ENCODE peak calls at places on chromosomes 4 and X, in eight cellular contexts. One of them, this sample, is unnamed.

GRCh38 chrX:8201896-8202331 is 30.8 kb upstream of the VCX2 start:
- DNase-seq in upper lobe of right lung: no peak
- DNase-seq in endothelial cell: no peak
- DNase-seq in glutamatergic neuron: no peak
- DNase-seq in cardiac muscle cell: peak; percentile 57
- DNase-seq in BE2C: peak; percentile 7
- DNase-seq in fibroblast of pulmonary artery: peak; percentile 18
- DNase-seq in Peyer's patch: no peak
- DNase-seq in this sample: no peak

GRCh38 chr4:184265566-184266351 is 48.1 kb upstream of the ENPP6 start:
- DNase-seq in cardiac muscle cell: peak; percentile 38
- DNase-seq in endothelial cell: peak; percentile 34
- DNase-seq in Peyer's patch: peak; percentile 69
- DNase-seq in upper lobe of right lung: no peak
- DNase-seq in fibroblast of pulmonary artery: peak; percentile 38
- DNase-seq in BE2C: no peak
- DNase-seq in glutamatergic neuron: no peak
- DNase-seq in this sample: no peak

GRCh38 chr4:83297548-83298260 is 13.1 kb upstream of the COQ2 start:
- DNase-seq in glutamatergic neuron: no peak
- DNase-seq in upper lobe of right lung: no peak
- DNase-seq in BE2C: no peak
- DNase-seq in fibroblast of pulmonary artery: no peak
- DNase-seq in endothelial cell: no peak
- DNase-seq in Peyer's patch: no peak
- DNase-seq in cardiac muscle cell: no peak
- DNase-seq in this sample: no peak

GRCh38 chr4:174425669-174426068 is 96.6 kb downstream of the HPGD start:
- DNase-seq in upper lobe of right lung: no peak
- DNase-seq in endothelial cell: no peak
- DNase-seq in Peyer's patch: no peak
- DNase-seq in cardiac muscle cell: no peak
- DNase-seq in glutamatergic neuron: no peak
- DNase-seq in BE2C: no peak
- DNase-seq in fibroblast of pulmonary artery: no peak
- DNase-seq in this sample: no peak

GRCh38 chr4:184392748-184393334 is 81.5 kb downstream of the IRF2 start:
- DNase-seq in Peyer's patch: no peak
- DNase-seq in cardiac muscle cell: no peak
- DNase-seq in BE2C: no peak
- DNase-seq in endothelial cell: no peak
- DNase-seq in glutamatergic neuron: no peak
- DNase-seq in upper lobe of right lung: no peak
- DNase-seq in fibroblast of pulmonary artery: no peak
- DNase-seq in this sample: no peak

GRCh38 chr4:185740471-185740873 is 71.5 kb downstream of the SORBS2 start:
- DNase-seq in endothelial cell: no peak
- DNase-seq in cardiac muscle cell: peak; percentile 22
- DNase-seq in Peyer's patch: no peak
- DNase-seq in BE2C: no peak
- DNase-seq in upper lobe of right lung: no peak
- DNase-seq in glutamatergic neuron: no peak
- DNase-seq in fibroblast of pulmonary artery: no peak
- DNase-seq in this sample: no peak

GRCh38 chr4:184479516-184479950 is 5.2 kb upstream of the IRF2 start:
- DNase-seq in BE2C: no peak
- DNase-seq in endothelial cell: no peak
- DNase-seq in fibroblast of pulmonary artery: no peak
- DNase-seq in upper lobe of right lung: no peak
- DNase-seq in Peyer's patch: no peak
- DNase-seq in cardiac muscle cell: no peak
- DNase-seq in glutamatergic neuron: no peak
- DNase-seq in this sample: no peak

GRCh38 chr4:13908455-13908854 is 280.9 kb upstream of the BOD1L1 start:
- DNase-seq in glutamatergic neuron: no peak
- DNase-seq in fibroblast of pulmonary artery: no peak
- DNase-seq in cardiac muscle cell: peak; percentile 32
- DNase-seq in BE2C: no peak
- DNase-seq in endothelial cell: no peak
- DNase-seq in Peyer's patch: no peak
- DNase-seq in upper lobe of right lung: no peak
- DNase-seq in this sample: no peak

GRCh38 chr4:145540235-145540634 is 58.6 kb downstream of the SMAD1 start:
- DNase-seq in Peyer's patch: no peak
- DNase-seq in cardiac muscle cell: peak; percentile 39
- DNase-seq in glutamatergic neuron: no peak
- DNase-seq in upper lobe of right lung: no peak
- DNase-seq in fibroblast of pulmonary artery: peak; percentile 38
- DNase-seq in BE2C: no peak
- DNase-seq in endothelial cell: no peak
- DNase-seq in this sample: no peak

GRCh38 chr4:151792525-151792924 is 31.7 kb upstream of the GATB start:
- DNase-seq in fibroblast of pulmonary artery: no peak
- DNase-seq in endothelial cell: no peak
- DNase-seq in upper lobe of right lung: no peak
- DNase-seq in glutamatergic neuron: no peak
- DNase-seq in cardiac muscle cell: no peak
- DNase-seq in Peyer's patch: no peak
- DNase-seq in BE2C: no peak
- DNase-seq in this sample: no peak

GRCh38 chr4:163251204-163251603 is 81.2 kb downstream of the NPY1R start:
- DNase-seq in upper lobe of right lung: no peak
- DNase-seq in glutamatergic neuron: no peak
- DNase-seq in fibroblast of pulmonary artery: no peak
- DNase-seq in BE2C: no peak
- DNase-seq in endothelial cell: no peak
- DNase-seq in cardiac muscle cell: peak; percentile 2
- DNase-seq in Peyer's patch: no peak
- DNase-seq in this sample: no peak

GRCh38 chr4:749771-750666 is 44.4 kb downstream of the PCGF3 start:
- DNase-seq in glutamatergic neuron: no peak
- DNase-seq in cardiac muscle cell: peak; percentile 74
- DNase-seq in endothelial cell: no peak
- DNase-seq in Peyer's patch: no peak
- DNase-seq in upper lobe of right lung: no peak
- DNase-seq in fibroblast of pulmonary artery: peak; percentile 83
- DNase-seq in BE2C: no peak
- DNase-seq in this sample: no peak

GRCh38 chr4:33924801-33925200 is 2319.5 kb downstream of the ARAP2 start:
- DNase-seq in upper lobe of right lung: no peak
- DNase-seq in fibroblast of pulmonary artery: no peak
- DNase-seq in BE2C: no peak
- DNase-seq in endothelial cell: no peak
- DNase-seq in glutamatergic neuron: no peak
- DNase-seq in Peyer's patch: no peak
- DNase-seq in cardiac muscle cell: no peak
- DNase-seq in this sample: no peak

GRCh38 chr4:109350121-109350520 is 47.7 kb upstream of the COL25A1 start:
- DNase-seq in upper lobe of right lung: no peak
- DNase-seq in Peyer's patch: no peak
- DNase-seq in endothelial cell: no peak
- DNase-seq in cardiac muscle cell: no peak
- DNase-seq in glutamatergic neuron: no peak
- DNase-seq in fibroblast of pulmonary artery: no peak
- DNase-seq in BE2C: no peak
- DNase-seq in this sample: no peak

GRCh38 chr4:157779084-157779483 is 393.7 kb downstream of the GASK1B start:
- DNase-seq in upper lobe of right lung: no peak
- DNase-seq in endothelial cell: no peak
- DNase-seq in glutamatergic neuron: no peak
- DNase-seq in cardiac muscle cell: no peak
- DNase-seq in BE2C: peak; percentile 37
- DNase-seq in fibroblast of pulmonary artery: no peak
- DNase-seq in Peyer's patch: no peak
- DNase-seq in this sample: no peak

GRCh38 chrX:84477114-84477513 is 25.1 kb downstream of the HDX start:
- DNase-seq in Peyer's patch: no peak
- DNase-seq in glutamatergic neuron: no peak
- DNase-seq in endothelial cell: no peak
- DNase-seq in cardiac muscle cell: no peak
- DNase-seq in BE2C: no peak
- DNase-seq in fibroblast of pulmonary artery: no peak
- DNase-seq in upper lobe of right lung: no peak
- DNase-seq in this sample: no peak

DNA sequence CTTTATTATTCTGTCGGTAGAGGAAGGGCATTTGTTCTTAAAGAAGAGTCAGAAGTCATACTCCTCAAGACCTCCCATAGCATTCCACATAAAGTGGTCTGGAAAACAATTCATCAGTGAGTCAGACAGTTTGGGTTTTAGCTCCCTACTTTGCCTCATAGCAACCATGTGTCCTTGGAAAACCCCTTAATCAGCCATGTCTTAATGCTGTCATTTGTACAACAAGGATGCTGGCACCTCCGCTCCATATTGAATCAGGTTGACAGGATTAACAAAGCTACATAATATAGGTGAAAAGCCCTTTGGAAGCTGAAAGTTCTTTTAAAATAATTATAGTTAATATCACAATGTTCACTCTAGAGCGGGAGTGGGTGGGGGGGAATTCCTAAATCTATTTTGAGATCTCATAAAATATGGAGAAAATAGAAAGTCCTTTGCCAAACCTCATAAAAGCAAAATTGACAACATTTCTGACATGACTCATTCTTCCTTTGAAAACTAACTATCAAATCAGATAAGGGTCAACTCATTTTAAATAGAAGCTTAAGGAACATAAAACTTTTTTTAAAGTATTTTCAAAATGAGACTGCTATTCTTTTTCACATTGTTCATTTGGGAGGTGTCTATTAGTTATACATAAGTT is 37.3 kb upstream of the GUCY1A1 start:
- DNase-seq in upper lobe of right lung: no peak
- DNase-seq in cardiac muscle cell: peak; percentile 47
- DNase-seq in BE2C: no peak
- DNase-seq in Peyer's patch: no peak
- DNase-seq in glutamatergic neuron: no peak
- DNase-seq in fibroblast of pulmonary artery: peak; percentile 39
- DNase-seq in endothelial cell: no peak
- DNase-seq in this sample: peak; percentile 16
- TF ChIP-seq CTCF in upper lobe of right lung: no peak
- TF ChIP-seq CTCF in cardiac muscle cell: no peak
- TF ChIP-seq CTCF in BE2C: no peak
- TF ChIP-seq CTCF in Peyer's patch: no peak
- TF ChIP-seq CTCF in glutamatergic neuron: no peak
- TF ChIP-seq CTCF in fibroblast of pulmonary artery: no peak
- TF ChIP-seq CTCF in endothelial cell: no peak
- TF ChIP-seq CTCF in this sample: no peak

GRCh38 chr4:71709961-71710360 is 73.9 kb downstream of the GC start:
- DNase-seq in BE2C: no peak
- DNase-seq in upper lobe of right lung: no peak
- DNase-seq in endothelial cell: no peak
- DNase-seq in glutamatergic neuron: no peak
- DNase-seq in Peyer's patch: no peak
- DNase-seq in fibroblast of pulmonary artery: peak; percentile 30
- DNase-seq in cardiac muscle cell: peak; percentile 45
- DNase-seq in this sample: no peak

GRCh38 chr4:71711044-71711984 is 72.6 kb downstream of the GC start:
- DNase-seq in cardiac muscle cell: no peak
- DNase-seq in Peyer's patch: no peak
- DNase-seq in glutamatergic neuron: no peak
- DNase-seq in endothelial cell: no peak
- DNase-seq in fibroblast of pulmonary artery: no peak
- DNase-seq in BE2C: no peak
- DNase-seq in upper lobe of right lung: no peak
- DNase-seq in this sample: no peak

GRCh38 chr4:71711985-71712348 is 71.9 kb downstream of the GC start:
- DNase-seq in endothelial cell: no peak
- DNase-seq in BE2C: no peak
- DNase-seq in cardiac muscle cell: peak; percentile 22
- DNase-seq in upper lobe of right lung: no peak
- DNase-seq in fibroblast of pulmonary artery: no peak
- DNase-seq in Peyer's patch: no peak
- DNase-seq in glutamatergic neuron: no peak
- DNase-seq in this sample: no peak

DNA sequence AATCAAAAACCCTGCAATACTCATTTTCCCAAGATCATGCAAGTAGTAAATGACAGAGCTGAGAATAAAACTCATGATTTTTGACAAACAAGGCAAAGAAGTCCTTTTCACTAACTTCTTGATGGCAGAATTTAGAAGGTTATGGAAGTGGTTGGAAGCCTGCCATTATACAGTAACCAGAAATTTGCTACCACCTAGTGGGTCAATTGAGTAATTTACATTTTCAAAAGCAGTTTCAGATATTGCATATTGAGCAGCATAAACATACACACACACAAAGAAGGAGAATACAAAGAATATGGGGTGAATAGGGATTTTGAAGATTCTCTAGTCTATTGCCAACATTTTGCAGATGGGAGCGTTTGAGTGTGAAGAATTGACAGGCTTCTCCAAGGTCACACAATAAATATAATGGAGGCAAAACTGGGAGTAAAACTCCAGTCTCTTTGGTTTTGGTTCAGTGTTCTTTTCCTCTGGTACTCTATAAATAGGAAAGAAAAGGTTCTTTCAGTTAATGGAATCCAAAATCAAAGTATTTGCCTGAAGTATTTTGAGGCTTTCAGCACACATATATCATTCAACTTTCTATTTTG is 70.2 kb downstream of the GC start:
- DNase-seq in upper lobe of right lung: no peak
- DNase-seq in endothelial cell: no peak
- DNase-seq in glutamatergic neuron: no peak
- DNase-seq in BE2C: no peak
- DNase-seq in fibroblast of pulmonary artery: peak; percentile 82
- DNase-seq in cardiac muscle cell: peak; percentile 83
- DNase-seq in Peyer's patch: no peak
- DNase-seq in this sample: no peak
- TF ChIP-seq CTCF in upper lobe of right lung: peak; percentile 64
- TF ChIP-seq CTCF in endothelial cell: peak; percentile 75
- TF ChIP-seq CTCF in glutamatergic neuron: peak; percentile 78
- TF ChIP-seq CTCF in BE2C: peak; percentile 59
- TF ChIP-seq CTCF in fibroblast of pulmonary artery: peak; percentile 53
- TF ChIP-seq CTCF in cardiac muscle cell: peak; percentile 54
- TF ChIP-seq CTCF in Peyer's patch: peak; percentile 79
- TF ChIP-seq CTCF in this sample: peak; percentile 59

GRCh38 chr4:150411527-150411926 is 170.4 kb upstream of the MAB21L2 start:
- DNase-seq in BE2C: peak; percentile 79
- DNase-seq in fibroblast of pulmonary artery: peak; percentile 21
- DNase-seq in Peyer's patch: no peak
- DNase-seq in glutamatergic neuron: no peak
- DNase-seq in upper lobe of right lung: no peak
- DNase-seq in endothelial cell: no peak
- DNase-seq in cardiac muscle cell: peak; percentile 21
- DNase-seq in this sample: no peak
- TF ChIP-seq CTCF in BE2C: peak; percentile 58
- TF ChIP-seq CTCF in fibroblast of pulmonary artery: peak; percentile 32
- TF ChIP-seq CTCF in Peyer's patch: no peak
- TF ChIP-seq CTCF in glutamatergic neuron: no peak
- TF ChIP-seq CTCF in upper lobe of right lung: no peak
- TF ChIP-seq CTCF in endothelial cell: no peak
- TF ChIP-seq CTCF in cardiac muscle cell: peak; percentile 27
- TF ChIP-seq CTCF in this sample: no peak

DNA sequence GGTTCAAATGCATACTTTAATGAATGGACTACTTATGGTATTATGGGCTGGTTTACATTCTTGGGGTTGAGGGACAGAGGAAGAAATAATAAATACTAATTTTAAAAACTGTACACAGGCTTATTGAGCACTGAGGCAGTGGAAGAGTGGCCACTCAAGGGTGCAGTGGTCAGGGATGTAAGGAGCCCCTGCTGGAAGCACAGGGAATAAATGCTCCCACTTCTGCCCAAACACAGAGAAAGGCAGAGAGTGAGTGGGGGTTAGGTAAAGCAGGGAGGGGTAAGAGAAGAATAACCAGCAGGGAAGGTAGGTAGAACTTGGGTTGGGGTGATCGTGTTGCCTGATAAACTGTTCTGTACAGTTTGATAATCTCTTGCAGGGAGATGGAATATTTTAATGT is 60.0 kb downstream of the GAB1 start:
- DNase-seq in endothelial cell: no peak
- DNase-seq in Peyer's patch: no peak
- DNase-seq in glutamatergic neuron: no peak
- DNase-seq in fibroblast of pulmonary artery: no peak
- DNase-seq in cardiac muscle cell: no peak
- DNase-seq in upper lobe of right lung: no peak
- DNase-seq in BE2C: no peak
- DNase-seq in this sample: no peak
- TF ChIP-seq CTCF in endothelial cell: no peak
- TF ChIP-seq CTCF in Peyer's patch: no peak
- TF ChIP-seq CTCF in glutamatergic neuron: no peak
- TF ChIP-seq CTCF in fibroblast of pulmonary artery: peak; percentile 8
- TF ChIP-seq CTCF in cardiac muscle cell: peak; percentile 12
- TF ChIP-seq CTCF in upper lobe of right lung: no peak
- TF ChIP-seq CTCF in BE2C: peak; percentile 31
- TF ChIP-seq CTCF in this sample: no peak

This sample was measured in activated CD8-positive, alpha-beta T cell treated with anti-CD3 and anti-CD28 coated beads for 36 hours.